ENCODE peak calls at places on chromosomes 13 and 19, in ten cellular contexts. X is heart right ventricle; L is GM06990; T is NCI-H2029; C is T-helper 1 cell; A is uterus; J is NCI-H1048; P is HEK293T; F is stimulated activated CD4-positive, alpha-beta T cell treated with anti-CD3 and anti-CD28 coated beads, Interleukin-15, amount 100 ng/mL, for 1 hour; K is lower lobe of right lung. W is an unnamed sample.

GRCh38 chr13:27273658-27274425 is 3.2 kb downstream of the RASL11A start:
- DNase-seq in P (peak; percentile 32), J (no peak), K (no peak), F (no peak), X (peak; percentile 32), L (no peak), T (no peak), C (no peak), A (no peak), W (no peak)

GRCh38 chr19:56076413-56076998 is 44.6 kb downstream of the ZNF787 start:
- DNase-seq in F (no peak), C (peak; percentile 20), A (no peak), K (no peak), T (peak; percentile 9), P (peak; percentile 56), L (no peak), J (peak; percentile 16), X (peak; percentile 60), W (no peak)

GRCh38 chr19:35592226-35592625 is 6.3 kb downstream of the PMIS2 start:
- DNase-seq in A (no peak), P (peak; percentile 60), C (no peak), F (no peak), X (no peak), J (no peak), T (peak; percentile 6), K (no peak), L (no peak), W (no peak)

GRCh38 chr13:26037302-26037701 is 14.5 kb downstream of the SHISA2 start:
- DNase-seq in K (no peak), X (no peak), F (no peak), L (no peak), P (peak; percentile 55), T (no peak), J (no peak), C (no peak), A (no peak), W (no peak)

GRCh38 chr13:49563513-49563912 is 21.8 kb downstream of the RCBTB1 start:
- DNase-seq in F (no peak), T (no peak), C (no peak), X (no peak), A (no peak), K (no peak), J (no peak), L (no peak), P (no peak), W (no peak)

GRCh38 chr13:112837371-112838037 is 131.5 kb upstream of the MCF2L start:
- DNase-seq in F (no peak), X (peak; percentile 23), C (no peak), J (no peak), T (no peak), K (no peak), A (no peak), L (no peak), P (no peak), W (no peak)

GRCh38 chr13:35856084-35856483 is 275.1 kb downstream of the DCLK1 start:
- DNase-seq in A (no peak), J (no peak), L (no peak), K (no peak), F (no peak), C (no peak), P (no peak), T (no peak), X (no peak), W (no peak)

GRCh38 chr13:73945871-73946270 is 188.3 kb downstream of the KLF12 start:
- DNase-seq in C (no peak), A (no peak), F (no peak), L (no peak), T (no peak), P (no peak), X (peak; percentile 36), K (no peak), J (no peak), W (no peak)

GRCh38 chr19:50303558-50303957 is 25.6 kb downstream of the KCNC3 start:
- DNase-seq in P (no peak), L (no peak), F (no peak), X (no peak), K (no peak), J (no peak), A (no peak), T (no peak), C (no peak), W (no peak)

GRCh38 chr13:76758257-76758656 is 127.9 kb downstream of the KCTD12 start:
- DNase-seq in J (no peak), C (no peak), A (no peak), T (no peak), P (no peak), K (no peak), X (no peak), L (no peak), F (no peak), W (no peak)

GRCh38 chr19:17346109-17346671 is 8.8 kb downstream of the GTPBP3 start:
- DNase-seq in A (peak; percentile 74), L (peak; percentile 88), J (no peak), F (peak; percentile 53), K (peak; percentile 85), X (peak; percentile 78), T (peak; percentile 42), C (peak; percentile 72), P (peak; percentile 86), W (peak; percentile 71)

GRCh38 chr19:6947745-6948144 is 60.4 kb downstream of the ADGRE1 start:
- DNase-seq in C (no peak), J (no peak), T (no peak), X (no peak), A (no peak), P (peak; percentile 16), F (no peak), L (peak; percentile 43), K (no peak), W (no peak)

GRCh38 chr19:17695198-17695597 is 7.0 kb upstream of the UNC13A start:
- DNase-seq in T (no peak), J (no peak), F (no peak), C (no peak), X (no peak), L (no peak), P (no peak), K (no peak), A (no peak), W (no peak)

GRCh38 chr13:62702502-62702901 is 1286.9 kb upstream of the PCDH20 start:
- DNase-seq in T (no peak), P (no peak), A (no peak), F (no peak), J (no peak), L (no peak), X (no peak), C (no peak), K (no peak), W (no peak)

GRCh38 chr13:58343081-58343480 is 711.5 kb downstream of the PCDH17 start:
- DNase-seq in J (no peak), X (no peak), L (no peak), P (no peak), T (no peak), K (no peak), A (no peak), C (no peak), F (no peak), W (no peak)

GRCh38 chr19:51064534-51065220 is at the start of gene KLK13:
- DNase-seq in K (peak; percentile 53), F (no peak), P (peak; percentile 26), T (no peak), A (no peak), X (peak; percentile 51), J (no peak), C (no peak), L (no peak), W (peak; percentile 79)